ENCODE peak calls at places on chromosome 5, in six cellular contexts. A is effector memory CD4-positive, alpha-beta T cell; O is esophagus squamous epithelium; E is mesendoderm; Z is prostate gland; C is foreskin keratinocyte. I is an unnamed sample. For H3K4me1, the result is how much of the 10 kb centered on the place peaks cover.

GRCh38 chr5:72248352-72249032 is 71.5 kb downstream of the MRPS27 start:
- DNase-seq in O (no peak), A (no peak), C (no peak), Z (peak), E (peak), I (no peak)

GRCh38 chr5:52999357-52999949 is 10.3 kb downstream of the ITGA2 start:
- DNase-seq in C (no peak), O (no peak), E (peak), A (no peak), Z (no peak), I (no peak)

GRCh38 chr5:82419559-82420332 is 141.6 kb upstream of the RPS23 start:
- DNase-seq in Z (no peak), C (no peak), A (no peak), O (no peak), E (peak), I (no peak)

GRCh38 chr5:38666668-38667498 is 110.4 kb upstream of the LIFR start:
- DNase-seq in E (peak), C (no peak), Z (peak), O (no peak), A (no peak), I (no peak)

GRCh38 chr5:52727001-52727400 is 60.7 kb upstream of the ITGA1 start:
- DNase-seq in C (no peak), A (no peak), Z (no peak), E (no peak), O (no peak), I (no peak)

GRCh38 chr5:137040641-137041340 is 458.3 kb downstream of the SPOCK1 start:
- DNase-seq in O (no peak), C (no peak), A (no peak), Z (no peak), E (no peak), I (no peak)

GRCh38 chr5:17218353-17219005 is 1.0 kb downstream of the BASP1 start:
- DNase-seq in A (no peak), Z (peak), E (peak), C (no peak), O (no peak), I (peak)

GRCh38 chr5:45696206-45696836 is at the start of gene HCN1:
- DNase-seq in A (no peak), C (peak), Z (peak), E (peak), O (no peak), I (peak)

GRCh38 chr5:64344501-64344900 is 161.3 kb upstream of the RGS7BP start:
- DNase-seq in A (no peak), Z (no peak), C (no peak), E (no peak), O (no peak), I (no peak)

GRCh38 chr5:29037716-29038115 is 1999.3 kb upstream of the CDH9 start:
- DNase-seq in C (no peak), E (no peak), Z (no peak), A (no peak), O (no peak), I (no peak)

GRCh38 chr5:109844695-109845094 is 155.0 kb downstream of the MAN2A1 start:
- DNase-seq in A (no peak), C (no peak), Z (no peak), O (no peak), E (no peak), I (no peak)

GRCh38 chr5:122933926-122934325 is 88.5 kb downstream of the SNX24 start:
- DNase-seq in Z (no peak), E (no peak), A (no peak), C (no peak), O (no peak), I (no peak)

GRCh38 chr5:135326296-135327240 is 72.5 kb downstream of the MACROH2A1 start:
- DNase-seq in Z (no peak), O (no peak), A (no peak), C (no peak), E (no peak), I (no peak)

GRCh38 chr5:74638776-74639537 is 1.6 kb downstream of the ENC1 start:
- DNase-seq in C (no peak), E (no peak), A (no peak), Z (no peak), O (no peak), I (no peak)

GRCh38 chr5:95861221-95861857 is 38.8 kb upstream of the GLRX start:
- DNase-seq in E (no peak), Z (peak), A (no peak), C (peak), O (peak), I (no peak)

GRCh38 chr5:57117601-57118000 is 56.3 kb upstream of the GPBP1 start:
- DNase-seq in Z (no peak), A (peak), C (no peak), E (no peak), O (no peak), I (no peak)

GRCh38 chr5:61416410-61416809 is 84.4 kb downstream of the ZSWIM6 start:
- DNase-seq in O (no peak), E (peak), C (no peak), Z (no peak), A (no peak), I (no peak)

GRCh38 chr5:8316608-8317007 is 447.7 kb downstream of the MTRR start:
- DNase-seq in A (no peak), C (no peak), E (peak), O (no peak), Z (no peak), I (no peak)

GRCh38 chr5:74248576-74248975 is 392.0 kb downstream of the ENC1 start:
- DNase-seq in Z (no peak), C (no peak), E (no peak), A (no peak), O (no peak), I (no peak)

GRCh38 chr5:36619012-36619635 is 12.7 kb downstream of the SLC1A3 start:
- DNase-seq in A (no peak), Z (no peak), O (no peak), C (peak), E (peak), I (no peak)

GRCh38 chr5:158286827-158287226 is 427.9 kb upstream of the CLINT1 start:
- DNase-seq in A (no peak), C (no peak), E (no peak), Z (no peak), O (no peak), I (no peak)

GRCh38 chr5:59483971-59484472 is 409.5 kb downstream of the PDE4D start:
- DNase-seq in Z (no peak), O (no peak), C (peak), A (no peak), E (peak), I (no peak)

GRCh38 chr5:170360712-170361501 is 28.3 kb downstream of the KCNMB1 start:
- DNase-seq in E (no peak), A (no peak), C (no peak), O (no peak), Z (no peak), I (no peak)

GRCh38 chr5:41009228-41009627 is 61.9 kb downstream of the MROH2B start:
- DNase-seq in O (no peak), E (peak), A (no peak), C (peak), Z (no peak), I (no peak)

GRCh38 chr5:52692618-52693017 is 95.1 kb upstream of the ITGA1 start:
- DNase-seq in E (no peak), A (no peak), Z (no peak), O (no peak), C (no peak), I (no peak)

GRCh38 chr5:176636426-176636825 is 6.0 kb downstream of the EIF4E1B start:
- DNase-seq in A (no peak), Z (no peak), C (no peak), O (no peak), E (no peak), I (no peak)

DNA sequence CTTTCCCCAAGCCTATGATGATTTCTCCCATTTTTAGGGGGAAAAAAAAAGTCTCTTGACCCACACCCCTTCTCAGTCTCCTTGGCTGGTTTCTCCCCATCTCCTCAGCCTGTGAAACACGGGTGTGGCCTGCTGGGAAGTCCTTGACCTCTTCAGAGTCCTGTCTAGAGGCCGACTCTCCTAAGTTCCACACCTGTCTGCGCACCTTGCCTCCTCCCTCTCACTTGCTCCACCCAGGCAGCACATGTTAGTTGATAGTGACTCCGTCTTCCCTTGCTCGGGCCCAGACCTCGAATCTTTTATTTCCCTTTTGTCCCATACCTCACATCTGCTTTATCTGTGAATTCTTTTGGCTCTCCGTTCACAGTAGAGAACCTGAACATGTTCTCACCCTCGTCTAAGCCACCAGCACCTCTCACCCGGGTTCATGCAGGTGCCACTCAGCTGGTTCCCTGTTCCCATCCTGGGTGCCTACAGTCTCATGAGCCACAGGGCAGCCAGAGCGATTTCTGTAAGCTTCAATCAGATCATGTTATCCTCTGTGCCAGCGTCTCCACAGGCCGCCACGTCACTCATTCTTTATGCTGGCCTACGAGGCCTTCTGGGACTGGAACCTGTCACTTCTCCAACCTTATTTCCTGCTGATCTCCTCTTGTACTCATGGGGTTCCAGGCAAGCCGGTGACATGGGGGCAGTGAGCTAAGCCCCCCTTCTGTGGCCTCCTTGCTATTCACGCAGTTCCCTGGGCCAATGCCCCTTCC is 51.7 kb upstream of the LRRTM2 start:
- DNase-seq in C (no peak), E (no peak), O (no peak), Z (no peak), A (no peak), I (no peak)
- H3K4me1 ChIP-seq in C (under half), E (under half), O (under half), Z (under half), A (under half), I (under half)

GRCh38 chr5:150141544-150142188 is 14.0 kb downstream of the PDGFRB start:
- DNase-seq in E (peak), A (no peak), Z (no peak), C (no peak), O (no peak), I (no peak)
- H3K4me1 ChIP-seq in E (under half), A (under half), Z (under half), C (under half), O (half or more), I (under half)

DNA sequence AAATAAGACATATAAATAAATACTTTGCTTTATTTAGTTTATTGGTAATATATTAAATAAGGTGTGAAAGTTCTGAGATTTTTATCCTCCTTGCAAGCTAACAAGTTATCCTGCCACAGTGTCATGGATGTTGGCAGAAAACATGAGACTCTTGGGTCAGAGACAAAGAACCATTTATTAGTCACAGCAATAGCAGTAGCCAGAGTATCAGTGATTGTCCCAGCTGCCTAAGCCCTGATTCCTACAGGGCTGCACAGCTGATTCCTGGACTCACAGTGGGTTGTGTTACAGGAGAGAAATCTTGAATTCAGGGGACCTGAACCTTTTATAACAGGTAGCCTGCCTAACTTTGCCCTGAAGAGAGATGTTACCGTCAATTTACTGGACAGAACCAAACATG is 304.5 kb upstream of the ZNF608 start:
- DNase-seq in C (no peak), E (no peak), O (no peak), Z (no peak), A (no peak), I (no peak)
- H3K4me1 ChIP-seq in C (under half), E (under half), O (under half), Z (under half), A (under half), I (under half)

GRCh38 chr5:142314606-142315005 is 10.2 kb downstream of the SPRY4 start:
- DNase-seq in C (no peak), E (no peak), A (no peak), Z (no peak), O (no peak), I (no peak)
- H3K4me1 ChIP-seq in C (under half), E (under half), A (under half), Z (under half), O (under half), I (under half)

GRCh38 chr5:10699281-10699874 is 61.7 kb downstream of the DAP start:
- DNase-seq in Z (no peak), A (no peak), O (no peak), C (no peak), E (peak), I (no peak)
- H3K4me1 ChIP-seq in Z (under half), A (under half), O (under half), C (under half), E (under half), I (under half)

I was measured in spleen.